ENCODE peak calls at places on chromosomes 16 and 17, in ten cellular contexts. S is lower lobe of right lung; E is lung; L is choroid plexus epithelial cell; F is GM12878; R is WERI-Rb-1; Z is tibial nerve; U is GM12865; P is CD4-positive, CD25-positive, alpha-beta regulatory T cell; J is uterus. Q is an unnamed sample.
A peak's percentile ranks its signal among the peaks of the same experiment; 100 is the strongest.

GRCh38 chr17:27181935-27182334 is 112.0 kb upstream of the WSB1 start:
- DNase-seq in R (no peak), U (no peak), P (no peak), S (no peak), L (no peak), E (no peak), J (no peak), F (no peak), Z (no peak), Q (no peak)

GRCh38 chr16:24347556-24347955 is 91.4 kb downstream of the CACNG3 start:
- DNase-seq in Z (no peak), F (no peak), U (no peak), S (no peak), L (no peak), J (no peak), R (no peak), E (no peak), P (no peak), Q (no peak)

GRCh38 chr16:85309656-85310587 is 197.7 kb upstream of the CIBAR2 start:
- DNase-seq in R (peak; percentile 83), U (peak; percentile 22), P (no peak), F (no peak), L (no peak), S (peak; percentile 81), J (no peak), Z (peak; percentile 54), E (no peak), Q (peak; percentile 90)

GRCh38 chr17:80786887-80787286 is 204.8 kb upstream of the CHMP6 start:
- DNase-seq in L (no peak), S (peak; percentile 13), P (no peak), F (no peak), U (no peak), R (no peak), J (no peak), E (no peak), Z (no peak), Q (no peak)

GRCh38 chr17:50459081-50459676 is 9.5 kb downstream of the CHAD start:
- DNase-seq in U (no peak), P (no peak), J (no peak), F (no peak), S (no peak), Z (no peak), E (peak; percentile 56), L (peak; percentile 32), R (no peak), Q (peak; percentile 91)

GRCh38 chr16:31085873-31086628 is 2.7 kb downstream of the PRSS53 start:
- DNase-seq in S (no peak), J (no peak), R (no peak), E (no peak), L (no peak), U (no peak), Z (no peak), P (no peak), F (no peak), Q (no peak)

GRCh38 chr16:89325861-89326471 is 108.5 kb downstream of the ZNF778 start:
- DNase-seq in U (peak; percentile 66), R (no peak), S (peak; percentile 70), L (peak; percentile 83), P (no peak), F (no peak), Z (no peak), J (peak; percentile 44), E (peak; percentile 65), Q (peak; percentile 84)

GRCh38 chr17:41972571-41973411 is 6.2 kb downstream of the CNP start:
- DNase-seq in R (no peak), F (no peak), P (no peak), Z (no peak), S (peak; percentile 57), J (no peak), U (peak; percentile 78), E (no peak), L (peak; percentile 56), Q (no peak)

GRCh38 chr17:33152793-33153192 is 140.3 kb downstream of the ASIC2 start:
- DNase-seq in S (no peak), F (no peak), J (no peak), L (no peak), P (no peak), Z (no peak), E (no peak), R (no peak), U (no peak), Q (no peak)

GRCh38 chr16:11497329-11497805 is 89.4 kb downstream of the LITAF start:
- DNase-seq in J (peak; percentile 76), E (peak; percentile 83), F (peak; percentile 37), L (peak; percentile 72), S (peak; percentile 93), R (peak; percentile 85), U (peak; percentile 56), P (no peak), Z (peak; percentile 79), Q (peak; percentile 49)

DNA sequence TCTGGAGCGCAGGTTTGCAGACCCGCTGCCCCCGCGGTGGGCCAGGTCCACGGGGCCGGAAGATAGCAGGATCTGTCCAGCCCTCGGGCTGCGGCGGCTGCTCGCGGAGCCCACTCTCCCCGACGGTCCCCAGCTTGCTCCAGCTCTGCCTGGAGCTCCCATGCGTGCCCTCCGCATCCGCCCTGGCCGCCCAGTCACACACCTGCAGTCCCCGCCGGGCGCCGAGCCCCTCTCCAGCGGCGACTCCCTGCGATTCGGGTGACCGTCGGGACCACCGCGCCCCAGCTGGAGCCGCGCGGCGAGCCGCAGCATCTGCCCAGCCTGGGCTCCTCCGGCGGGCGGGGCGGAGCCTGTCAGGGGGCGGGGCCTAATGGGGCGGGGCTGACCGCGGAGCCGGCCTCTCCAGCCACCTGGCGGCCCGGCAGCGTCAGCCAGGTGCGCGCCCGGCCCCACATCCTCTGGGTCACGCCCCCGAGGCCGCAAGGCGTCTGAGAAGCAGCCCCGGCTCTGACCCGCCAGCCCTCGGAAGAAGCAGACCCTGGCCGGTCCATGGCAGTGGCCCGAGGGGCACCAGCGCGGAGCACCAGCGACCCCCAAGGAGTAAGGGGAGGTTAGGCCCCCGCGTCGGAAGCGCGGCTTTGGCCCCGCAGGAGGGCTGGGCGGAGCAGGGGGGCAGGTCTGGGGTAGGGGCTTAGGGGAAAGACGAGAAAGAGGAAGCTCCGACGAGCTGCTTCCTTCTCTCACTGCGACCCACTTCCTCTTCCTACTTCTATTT is at the start of gene PIK3R5:
- DNase-seq in Z (no peak), J (no peak), S (peak; percentile 81), U (peak; percentile 93), F (no peak), R (no peak), E (peak; percentile 68), L (no peak), P (peak; percentile 79), Q (peak; percentile 74)
- H3K4me3 ChIP-seq in Z (peak within 1 kb of the TSS; percentile 33), J (peak within 1 kb of the TSS; percentile 14), S (peak within 1 kb of the TSS; percentile 64), U (peak within 1 kb of the TSS; percentile 57), F (peak within 1 kb of the TSS; percentile 90), R (no peak within 1 kb of the TSS), E (peak within 1 kb of the TSS; percentile 20), L (no peak within 1 kb of the TSS), P (peak within 1 kb of the TSS; percentile 98), Q (peak within 1 kb of the TSS; percentile 28)

DNA sequence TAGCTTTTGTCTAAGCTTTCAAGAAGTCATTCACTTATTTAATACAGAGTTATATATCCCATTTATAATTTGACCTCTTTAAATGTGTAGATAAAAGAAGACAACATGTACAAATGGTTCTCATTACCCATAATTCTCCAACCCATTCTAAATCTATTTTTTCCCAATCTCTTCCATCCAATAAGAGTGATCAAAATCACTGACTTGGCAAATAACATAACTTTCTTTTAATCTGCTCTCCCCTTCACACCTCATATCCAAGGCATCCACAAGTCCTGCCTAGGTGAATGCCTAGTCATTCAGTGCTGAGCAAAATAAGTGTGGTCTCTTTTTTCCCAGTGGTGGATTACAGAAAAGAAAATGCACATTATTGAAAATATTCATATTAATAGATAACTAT is 1231.1 kb downstream of the CDH11 start:
- DNase-seq in P (no peak), J (no peak), Z (no peak), S (no peak), F (no peak), L (no peak), U (no peak), R (no peak), E (no peak), Q (no peak)
- H3K4me3 ChIP-seq in P (no peak overlapping the region), J (no peak overlapping the region), Z (no peak overlapping the region), S (no peak overlapping the region), F (no peak overlapping the region), L (no peak overlapping the region), U (no peak overlapping the region), R (no peak overlapping the region), E (no peak overlapping the region), Q (no peak overlapping the region)

DNA sequence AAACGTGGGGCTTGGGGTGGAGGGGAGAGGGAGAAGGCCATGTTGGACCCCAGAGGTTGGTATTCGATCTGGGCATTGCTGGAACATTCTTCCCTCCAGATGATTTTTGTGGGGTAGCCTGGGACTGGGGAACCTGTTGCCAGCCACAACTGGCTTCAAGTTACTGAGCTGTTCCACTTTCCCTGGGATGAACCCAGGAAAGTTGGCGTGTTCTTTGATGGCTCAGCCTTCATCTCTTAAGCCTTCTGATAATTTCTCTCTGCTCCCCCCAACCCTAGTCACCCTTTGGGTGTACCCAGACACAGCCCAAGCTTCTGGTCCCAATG is 2.1 kb downstream of the TBX21 start:
- DNase-seq in F (no peak), U (no peak), L (no peak), S (no peak), E (no peak), R (no peak), J (no peak), P (no peak), Z (no peak), Q (no peak)
- H3K4me3 ChIP-seq in F (peak overlapping the region; percentile 92), U (peak overlapping the region; percentile 70), L (no peak overlapping the region), S (peak overlapping the region; percentile 33), E (no peak overlapping the region), R (no peak overlapping the region), J (no peak overlapping the region), P (peak overlapping the region; percentile 69), Z (no peak overlapping the region), Q (no peak overlapping the region)

GRCh38 chr16:46629331-46629843 is 8.2 kb upstream of the SHCBP1 start:
- DNase-seq in L (peak; percentile 71), F (no peak), S (no peak), U (no peak), P (no peak), Z (no peak), J (no peak), R (no peak), E (no peak), Q (peak; percentile 41)
- H3K4me3 ChIP-seq in L (no peak overlapping the region), F (no peak overlapping the region), S (no peak overlapping the region), U (no peak overlapping the region), P (no peak overlapping the region), Z (no peak overlapping the region), J (no peak overlapping the region), R (no peak overlapping the region), E (no peak overlapping the region), Q (no peak overlapping the region)

GRCh38 chr17:82461827-82462524 is 3.4 kb downstream of the NARF start:
- DNase-seq in Z (no peak), P (no peak), R (no peak), J (no peak), U (no peak), F (no peak), S (no peak), L (no peak), E (no peak), Q (no peak)
- H3K4me3 ChIP-seq in Z (no peak overlapping the region), P (no peak overlapping the region), R (no peak overlapping the region), J (no peak overlapping the region), U (no peak overlapping the region), F (no peak overlapping the region), S (no peak overlapping the region), L (no peak overlapping the region), E (no peak overlapping the region), Q (no peak overlapping the region)

GRCh38 chr17:15264542-15264941 is 584 bp downstream of the PMP22 start:
- DNase-seq in S (peak; percentile 72), Z (no peak), J (no peak), F (no peak), P (no peak), L (no peak), R (no peak), U (no peak), E (no peak), Q (no peak)
- H3K4me3 ChIP-seq in S (peak overlapping the region; percentile 69), Z (peak overlapping the region; percentile 65), J (peak overlapping the region; percentile 10), F (no peak overlapping the region), P (no peak overlapping the region), L (no peak overlapping the region), R (no peak overlapping the region), U (no peak overlapping the region), E (peak overlapping the region; percentile 16), Q (no peak overlapping the region)

GRCh38 chr17:36482611-36483504 is 3.6 kb upstream of the ZNHIT3 start:
- DNase-seq in E (peak; percentile 82), S (peak; percentile 88), Z (peak; percentile 73), U (peak; percentile 83), F (peak; percentile 9), J (peak; percentile 85), P (peak; percentile 62), L (peak; percentile 81), R (peak; percentile 82), Q (peak; percentile 84)
- H3K4me3 ChIP-seq in E (peak overlapping the region; percentile 37), S (peak overlapping the region; percentile 65), Z (peak overlapping the region; percentile 28), U (no peak overlapping the region), F (no peak overlapping the region), J (peak overlapping the region; percentile 38), P (no peak overlapping the region), L (peak overlapping the region; percentile 44), R (no peak overlapping the region), Q (no peak overlapping the region)